ENCODE peak calls at places on chromosomes 11 and 22, in eight cellular contexts. H, L, I, O, V, M, Q and R are unnamed samples.
A peak's percentile ranks its signal among the peaks of the same experiment; 100 is the strongest.

GRCh38 chr22:22098457-22099193 is 116.0 kb upstream of the TOP3B start:
- DNase-seq in H (no peak), L (no peak), I (no peak), O (no peak), V (no peak), M (no peak), Q (no peak), R (no peak)

GRCh38 chr11:90908074-90908473 is 685.2 kb upstream of the CHORDC1 start:
- DNase-seq in H (no peak), L (peak; percentile 0), I (no peak), O (no peak), V (no peak), M (no peak), Q (peak; percentile 4), R (peak; percentile 20)

GRCh38 chr22:49040754-49041467 is 786.8 kb downstream of the BRD1 start:
- DNase-seq in H (no peak), L (no peak), I (no peak), O (no peak), V (no peak), M (no peak), Q (no peak), R (no peak)

GRCh38 chr22:34950480-34950879 is 115.5 kb upstream of the ISX start:
- DNase-seq in H (no peak), L (no peak), I (no peak), O (no peak), V (no peak), M (no peak), Q (peak; percentile 14), R (no peak)

GRCh38 chr22:49687786-49688515 is 139.7 kb downstream of the BRD1 start:
- DNase-seq in H (no peak), L (no peak), I (no peak), O (no peak), V (no peak), M (no peak), Q (no peak), R (no peak)

GRCh38 chr11:87137711-87138110 is 100.0 kb downstream of the TMEM135 start:
- DNase-seq in H (no peak), L (peak; percentile 73), I (no peak), O (no peak), V (no peak), M (no peak), Q (peak; percentile 62), R (no peak)

GRCh38 chr11:19800162-19800561 is 87.5 kb downstream of the NAV2 start:
- DNase-seq in H (peak; percentile 20), L (no peak), I (no peak), O (no peak), V (no peak), M (no peak), Q (no peak), R (no peak)

GRCh38 chr22:19143967-19144400 is 467 bp downstream of the ESS2 start:
- DNase-seq in H (peak; percentile 3), L (no peak), I (no peak), O (peak; percentile 14), V (no peak), M (no peak), Q (peak; percentile 52), R (no peak)

GRCh38 chr11:74057251-74058151 is 48.6 kb upstream of the UCP3 start:
- DNase-seq in H (peak; percentile 24), L (peak; percentile 45), I (no peak), O (no peak), V (no peak), M (no peak), Q (peak; percentile 20), R (no peak)

GRCh38 chr22:36197065-36197440 is 4.6 kb downstream of the APOL4 start:
- DNase-seq in H (no peak), L (peak; percentile 77), I (no peak), O (no peak), V (no peak), M (no peak), Q (peak; percentile 81), R (peak; percentile 43)

GRCh38 chr11:44726278-44727113 is at the start of gene TSPAN18:
- DNase-seq in H (no peak), L (no peak), I (no peak), O (peak; percentile 20), V (no peak), M (no peak), Q (peak; percentile 29), R (no peak)

GRCh38 chr11:93844568-93844967 is 5.8 kb downstream of the VSTM5 start:
- DNase-seq in H (no peak), L (no peak), I (no peak), O (no peak), V (no peak), M (no peak), Q (no peak), R (no peak)

GRCh38 chr11:123584737-123585136 is 69.7 kb downstream of the SCN3B start:
- DNase-seq in H (no peak), L (no peak), I (no peak), O (no peak), V (no peak), M (no peak), Q (no peak), R (no peak)

GRCh38 chr11:134260503-134260902 is 7.1 kb downstream of the ACAD8 start:
- DNase-seq in H (no peak), L (no peak), I (no peak), O (no peak), V (no peak), M (no peak), Q (no peak), R (no peak)

GRCh38 chr11:129785383-129786111 is 30.1 kb upstream of the TMEM45B start:
- DNase-seq in H (peak; percentile 23), L (peak; percentile 49), I (peak; percentile 54), O (no peak), V (no peak), M (no peak), Q (peak; percentile 61), R (no peak)

GRCh38 chr22:39721456-39722325 is 151.1 kb downstream of the CACNA1I start:
- DNase-seq in H (no peak), L (no peak), I (no peak), O (no peak), V (no peak), M (no peak), Q (no peak), R (no peak)

GRCh38 chr11:2249191-2249916 is 21.0 kb downstream of the ASCL2 start:
- DNase-seq in H (no peak), L (no peak), I (no peak), O (no peak), V (no peak), M (no peak), Q (no peak), R (no peak)

GRCh38 chr11:111064118-111064517 is 181.4 kb upstream of the POU2AF2 start:
- DNase-seq in H (peak; percentile 33), L (peak; percentile 29), I (no peak), O (no peak), V (no peak), M (no peak), Q (peak; percentile 60), R (no peak)

GRCh38 chr11:43933608-43934358 is 8.7 kb upstream of the C11orf96 start:
- DNase-seq in H (no peak), L (peak; percentile 63), I (no peak), O (no peak), V (no peak), M (no peak), Q (peak; percentile 48), R (peak; percentile 56)

GRCh38 chr22:19767427-19768380 is 7.1 kb downstream of the TBX1 start:
- DNase-seq in H (no peak), L (no peak), I (no peak), O (no peak), V (no peak), M (no peak), Q (no peak), R (no peak)

GRCh38 chr22:25062378-25063095 is 110.0 kb downstream of the KIAA1671 start:
- DNase-seq in H (no peak), L (no peak), I (no peak), O (peak; percentile 76), V (peak; percentile 23), M (no peak), Q (no peak), R (no peak)

GRCh38 chr22:29463487-29464088 is 16.4 kb upstream of the NEFH start:
- DNase-seq in H (no peak), L (no peak), I (no peak), O (no peak), V (no peak), M (no peak), Q (no peak), R (no peak)

GRCh38 chr11:96228472-96228871 is 114.5 kb downstream of the MAML2 start:
- DNase-seq in H (peak; percentile 92), L (peak; percentile 96), I (no peak), O (no peak), V (no peak), M (no peak), Q (peak; percentile 92), R (peak; percentile 83)

GRCh38 chr11:10906521-10906920 is 48.7 kb upstream of the ZBED5 start:
- DNase-seq in H (peak; percentile 27), L (peak; percentile 51), I (no peak), O (no peak), V (no peak), M (no peak), Q (peak; percentile 23), R (peak; percentile 21)

GRCh38 chr22:17120711-17121234 is 387 bp downstream of the TMEM121B start:
- DNase-seq in H (no peak), L (no peak), I (no peak), O (no peak), V (no peak), M (no peak), Q (peak; percentile 34), R (no peak)